ENCODE peak calls at places on chromosomes 6 and 20, in eight cellular contexts. One of them, this sample, is unnamed.

GRCh38 chr6:81818778-81819491 is 66.5 kb upstream of the TENT5A start:
- DNase-seq in activated T-cell treated with anti-CD3 and anti-CD28 coated beads, Interleukin-2, amount 50 U/mL, for 4 hours: no peak
- DNase-seq in NCI-H446 treated with DMSO at 0.1 percent for 48 hours: no peak
- DNase-seq in PC-3: no peak
- DNase-seq in anterior cingulate cortex: no peak
- DNase-seq in stimulated activated CD4-positive, alpha-beta T cell treated with anti-CD3 and anti-CD28 coated beads, Interleukin-12 subunit alpha, Interleukin-12 subunit beta, amount 100 ng/mL, for 4 hours: no peak
- DNase-seq in NCI-H1092: no peak
- DNase-seq in amygdala: no peak
- DNase-seq in this sample: no peak

GRCh38 chr20:47351643-47352331 is 4.7 kb downstream of the ZMYND8 start:
- DNase-seq in NCI-H1092: peak
- DNase-seq in anterior cingulate cortex: peak
- DNase-seq in PC-3: no peak
- DNase-seq in activated T-cell treated with anti-CD3 and anti-CD28 coated beads, Interleukin-2, amount 50 U/mL, for 4 hours: no peak
- DNase-seq in stimulated activated CD4-positive, alpha-beta T cell treated with anti-CD3 and anti-CD28 coated beads, Interleukin-12 subunit alpha, Interleukin-12 subunit beta, amount 100 ng/mL, for 4 hours: no peak
- DNase-seq in amygdala: peak
- DNase-seq in NCI-H446 treated with DMSO at 0.1 percent for 48 hours: no peak
- DNase-seq in this sample: no peak

GRCh38 chr20:17940447-17940971 is 28.1 kb downstream of the SNX5 start:
- DNase-seq in anterior cingulate cortex: no peak
- DNase-seq in PC-3: no peak
- DNase-seq in stimulated activated CD4-positive, alpha-beta T cell treated with anti-CD3 and anti-CD28 coated beads, Interleukin-12 subunit alpha, Interleukin-12 subunit beta, amount 100 ng/mL, for 4 hours: no peak
- DNase-seq in amygdala: no peak
- DNase-seq in activated T-cell treated with anti-CD3 and anti-CD28 coated beads, Interleukin-2, amount 50 U/mL, for 4 hours: no peak
- DNase-seq in NCI-H1092: no peak
- DNase-seq in NCI-H446 treated with DMSO at 0.1 percent for 48 hours: no peak
- DNase-seq in this sample: no peak

GRCh38 chr6:137749595-137750215 is 117.4 kb upstream of the TNFAIP3 start:
- DNase-seq in anterior cingulate cortex: no peak
- DNase-seq in NCI-H1092: no peak
- DNase-seq in PC-3: no peak
- DNase-seq in activated T-cell treated with anti-CD3 and anti-CD28 coated beads, Interleukin-2, amount 50 U/mL, for 4 hours: no peak
- DNase-seq in amygdala: no peak
- DNase-seq in stimulated activated CD4-positive, alpha-beta T cell treated with anti-CD3 and anti-CD28 coated beads, Interleukin-12 subunit alpha, Interleukin-12 subunit beta, amount 100 ng/mL, for 4 hours: no peak
- DNase-seq in NCI-H446 treated with DMSO at 0.1 percent for 48 hours: no peak
- DNase-seq in this sample: no peak

GRCh38 chr6:7216941-7217621 is 95.9 kb downstream of the SSR1 start:
- DNase-seq in anterior cingulate cortex: no peak
- DNase-seq in NCI-H1092: no peak
- DNase-seq in stimulated activated CD4-positive, alpha-beta T cell treated with anti-CD3 and anti-CD28 coated beads, Interleukin-12 subunit alpha, Interleukin-12 subunit beta, amount 100 ng/mL, for 4 hours: no peak
- DNase-seq in NCI-H446 treated with DMSO at 0.1 percent for 48 hours: no peak
- DNase-seq in PC-3: no peak
- DNase-seq in activated T-cell treated with anti-CD3 and anti-CD28 coated beads, Interleukin-2, amount 50 U/mL, for 4 hours: no peak
- DNase-seq in amygdala: no peak
- DNase-seq in this sample: no peak

GRCh38 chr6:44291841-44292240 is 21.3 kb downstream of the AARS2 start:
- DNase-seq in NCI-H1092: no peak
- DNase-seq in amygdala: no peak
- DNase-seq in NCI-H446 treated with DMSO at 0.1 percent for 48 hours: no peak
- DNase-seq in activated T-cell treated with anti-CD3 and anti-CD28 coated beads, Interleukin-2, amount 50 U/mL, for 4 hours: no peak
- DNase-seq in PC-3: no peak
- DNase-seq in stimulated activated CD4-positive, alpha-beta T cell treated with anti-CD3 and anti-CD28 coated beads, Interleukin-12 subunit alpha, Interleukin-12 subunit beta, amount 100 ng/mL, for 4 hours: no peak
- DNase-seq in anterior cingulate cortex: no peak
- DNase-seq in this sample: no peak

GRCh38 chr6:23547851-23548250 is 578.2 kb upstream of the NRSN1 start:
- DNase-seq in NCI-H446 treated with DMSO at 0.1 percent for 48 hours: no peak
- DNase-seq in NCI-H1092: peak
- DNase-seq in PC-3: peak
- DNase-seq in anterior cingulate cortex: no peak
- DNase-seq in activated T-cell treated with anti-CD3 and anti-CD28 coated beads, Interleukin-2, amount 50 U/mL, for 4 hours: no peak
- DNase-seq in stimulated activated CD4-positive, alpha-beta T cell treated with anti-CD3 and anti-CD28 coated beads, Interleukin-12 subunit alpha, Interleukin-12 subunit beta, amount 100 ng/mL, for 4 hours: no peak
- DNase-seq in amygdala: no peak
- DNase-seq in this sample: no peak

GRCh38 chr20:4011226-4011975 is 4.0 kb downstream of the RNF24 start:
- DNase-seq in PC-3: no peak
- DNase-seq in stimulated activated CD4-positive, alpha-beta T cell treated with anti-CD3 and anti-CD28 coated beads, Interleukin-12 subunit alpha, Interleukin-12 subunit beta, amount 100 ng/mL, for 4 hours: no peak
- DNase-seq in NCI-H1092: no peak
- DNase-seq in amygdala: no peak
- DNase-seq in NCI-H446 treated with DMSO at 0.1 percent for 48 hours: no peak
- DNase-seq in anterior cingulate cortex: no peak
- DNase-seq in activated T-cell treated with anti-CD3 and anti-CD28 coated beads, Interleukin-2, amount 50 U/mL, for 4 hours: no peak
- DNase-seq in this sample: no peak

GRCh38 chr6:118985123-118985830 is 50.3 kb upstream of the MCM9 start:
- DNase-seq in anterior cingulate cortex: no peak
- DNase-seq in stimulated activated CD4-positive, alpha-beta T cell treated with anti-CD3 and anti-CD28 coated beads, Interleukin-12 subunit alpha, Interleukin-12 subunit beta, amount 100 ng/mL, for 4 hours: no peak
- DNase-seq in NCI-H1092: no peak
- DNase-seq in amygdala: no peak
- DNase-seq in PC-3: no peak
- DNase-seq in activated T-cell treated with anti-CD3 and anti-CD28 coated beads, Interleukin-2, amount 50 U/mL, for 4 hours: no peak
- DNase-seq in NCI-H446 treated with DMSO at 0.1 percent for 48 hours: no peak
- DNase-seq in this sample: no peak

GRCh38 chr20:24825591-24825990 is 123.5 kb upstream of the CST7 start:
- DNase-seq in PC-3: no peak
- DNase-seq in NCI-H1092: no peak
- DNase-seq in activated T-cell treated with anti-CD3 and anti-CD28 coated beads, Interleukin-2, amount 50 U/mL, for 4 hours: no peak
- DNase-seq in NCI-H446 treated with DMSO at 0.1 percent for 48 hours: no peak
- DNase-seq in amygdala: no peak
- DNase-seq in anterior cingulate cortex: no peak
- DNase-seq in stimulated activated CD4-positive, alpha-beta T cell treated with anti-CD3 and anti-CD28 coated beads, Interleukin-12 subunit alpha, Interleukin-12 subunit beta, amount 100 ng/mL, for 4 hours: no peak
- DNase-seq in this sample: no peak

GRCh38 chr20:9485614-9486325 is 28.6 kb upstream of the LAMP5 start:
- DNase-seq in stimulated activated CD4-positive, alpha-beta T cell treated with anti-CD3 and anti-CD28 coated beads, Interleukin-12 subunit alpha, Interleukin-12 subunit beta, amount 100 ng/mL, for 4 hours: no peak
- DNase-seq in PC-3: peak
- DNase-seq in NCI-H1092: no peak
- DNase-seq in anterior cingulate cortex: no peak
- DNase-seq in activated T-cell treated with anti-CD3 and anti-CD28 coated beads, Interleukin-2, amount 50 U/mL, for 4 hours: no peak
- DNase-seq in NCI-H446 treated with DMSO at 0.1 percent for 48 hours: no peak
- DNase-seq in amygdala: no peak
- DNase-seq in this sample: no peak

GRCh38 chr20:6566821-6567220 is 200.7 kb upstream of the BMP2 start:
- DNase-seq in NCI-H446 treated with DMSO at 0.1 percent for 48 hours: no peak
- DNase-seq in PC-3: peak
- DNase-seq in NCI-H1092: no peak
- DNase-seq in activated T-cell treated with anti-CD3 and anti-CD28 coated beads, Interleukin-2, amount 50 U/mL, for 4 hours: no peak
- DNase-seq in stimulated activated CD4-positive, alpha-beta T cell treated with anti-CD3 and anti-CD28 coated beads, Interleukin-12 subunit alpha, Interleukin-12 subunit beta, amount 100 ng/mL, for 4 hours: no peak
- DNase-seq in anterior cingulate cortex: no peak
- DNase-seq in amygdala: no peak
- DNase-seq in this sample: no peak

GRCh38 chr6:97958143-97958542 is 675.1 kb upstream of the MMS22L start:
- DNase-seq in NCI-H446 treated with DMSO at 0.1 percent for 48 hours: no peak
- DNase-seq in NCI-H1092: no peak
- DNase-seq in activated T-cell treated with anti-CD3 and anti-CD28 coated beads, Interleukin-2, amount 50 U/mL, for 4 hours: no peak
- DNase-seq in amygdala: no peak
- DNase-seq in anterior cingulate cortex: no peak
- DNase-seq in PC-3: peak
- DNase-seq in stimulated activated CD4-positive, alpha-beta T cell treated with anti-CD3 and anti-CD28 coated beads, Interleukin-12 subunit alpha, Interleukin-12 subunit beta, amount 100 ng/mL, for 4 hours: no peak
- DNase-seq in this sample: no peak